ENCODE peak calls at places on chromosomes 12 and 14, in six cellular contexts. M is heart right ventricle, A is heart left ventricle, H is lower lobe of right lung, Z is lung, T is uterus. V is an unnamed sample.

GRCh38 chr12:98456583-98457573 is 58.5 kb upstream of the TMPO start:
- DNase-seq in T (peak), M (peak), H (peak), Z (no peak), A (peak), V (peak)

GRCh38 chr14:25121342-25122129 is 71.6 kb upstream of the STXBP6 start:
- DNase-seq in H (no peak), T (no peak), M (no peak), A (no peak), Z (no peak), V (no peak)

GRCh38 chr12:101608301-101609133 is 13.7 kb downstream of the MYBPC1 start:
- DNase-seq in A (no peak), Z (peak), H (peak), T (no peak), M (no peak), V (no peak)

GRCh38 chr12:63292476-63293228 is 141.7 kb upstream of the AVPR1A start:
- DNase-seq in A (no peak), Z (no peak), H (no peak), M (no peak), T (no peak), V (no peak)

GRCh38 chr14:22289570-22289969 is 299.5 kb downstream of the DAD1 start:
- DNase-seq in Z (no peak), H (no peak), M (no peak), T (no peak), A (no peak), V (no peak)

GRCh38 chr14:60163741-60164140 is 1.5 kb downstream of the DHRS7 start:
- DNase-seq in A (no peak), M (no peak), Z (no peak), H (no peak), T (no peak), V (no peak)

GRCh38 chr12:42590324-42590934 is 883 bp upstream of the PRICKLE1 start:
- DNase-seq in T (peak), Z (no peak), A (peak), M (peak), H (peak), V (no peak)

GRCh38 chr12:67251012-67251411 is 18.1 kb upstream of the CAND1 start:
- DNase-seq in H (no peak), T (no peak), Z (no peak), M (no peak), A (no peak), V (no peak)

GRCh38 chr12:61531195-61531594 is 729.0 kb upstream of the USP15 start:
- DNase-seq in H (no peak), M (no peak), T (no peak), A (no peak), Z (no peak), V (no peak)

GRCh38 chr14:54650331-54651017 is 83.5 kb downstream of the SAMD4A start:
- DNase-seq in M (peak), H (peak), T (peak), A (peak), Z (peak), V (peak)

GRCh38 chr14:75720828-75721227 is 59.8 kb downstream of the TTLL5 start:
- DNase-seq in Z (no peak), M (peak), A (peak), T (peak), H (no peak), V (peak)

GRCh38 chr12:26229910-26230309 is 34.5 kb downstream of the SSPN start:
- DNase-seq in H (no peak), T (no peak), Z (no peak), M (no peak), A (no peak), V (no peak)

GRCh38 chr12:93127582-93128331 is 198.7 kb upstream of the EEA1 start:
- DNase-seq in M (peak), Z (peak), T (peak), H (peak), A (peak), V (peak)

GRCh38 chr12:66050610-66051009 is 79.9 kb downstream of the LLPH start:
- DNase-seq in Z (no peak), M (no peak), T (no peak), H (no peak), A (no peak), V (no peak)

GRCh38 chr12:109567296-109567695 is 6.0 kb downstream of the MMAB start:
- DNase-seq in T (no peak), Z (no peak), H (no peak), M (no peak), A (no peak), V (no peak)

DNA sequence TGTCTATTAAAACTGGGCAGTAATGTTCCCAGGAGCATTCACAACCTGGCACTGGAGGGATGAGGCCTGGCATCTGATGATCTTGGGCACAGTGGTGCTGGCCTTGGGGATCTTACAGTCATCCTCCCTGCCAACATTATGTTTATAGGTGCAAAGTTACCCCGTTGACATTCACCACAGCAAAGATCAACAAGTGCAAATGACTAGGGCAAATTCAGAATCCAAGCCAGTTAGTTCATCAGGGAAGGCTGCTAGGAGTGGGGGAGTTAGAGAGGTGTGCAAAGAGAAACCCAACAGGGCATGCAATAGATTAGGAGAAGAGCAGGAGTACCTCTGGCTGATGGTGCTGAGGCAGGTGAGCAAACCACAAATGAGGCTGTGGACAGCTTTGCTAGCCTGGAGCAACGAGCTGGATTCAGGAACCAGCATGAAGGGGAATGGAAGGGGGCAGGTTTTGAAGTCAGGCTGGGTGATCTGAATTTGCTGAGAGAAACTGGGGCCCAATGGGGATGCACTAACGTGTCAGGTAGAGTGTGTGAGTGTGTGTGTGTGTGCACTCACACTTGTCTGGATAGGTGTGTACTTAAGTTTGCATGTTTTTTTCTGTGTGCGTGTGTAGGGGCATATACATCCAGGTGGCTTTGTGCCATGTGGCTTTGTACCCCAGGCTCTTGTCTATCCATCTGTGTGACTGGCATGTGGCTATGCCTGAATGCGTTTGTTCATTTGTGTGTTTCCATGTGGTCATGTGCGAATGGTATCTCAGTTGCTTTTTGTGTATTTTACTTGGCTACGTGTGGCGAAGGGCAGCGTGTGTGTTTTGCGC is 1.6 kb downstream of the CISTR start:
- DNase-seq in T (no peak), A (no peak), H (no peak), M (no peak), Z (no peak), V (no peak)
- H3K4me3 ChIP-seq in T (no peak), A (peak), H (peak), M (peak), Z (no peak), V (peak)

GRCh38 chr14:96519970-96520369 is 17.8 kb downstream of the PAPOLA start:
- DNase-seq in Z (no peak), M (no peak), H (no peak), A (no peak), T (no peak), V (no peak)
- H3K27ac ChIP-seq in Z (no peak), M (no peak), H (no peak), A (no peak), T (no peak), V (no peak)

DNA sequence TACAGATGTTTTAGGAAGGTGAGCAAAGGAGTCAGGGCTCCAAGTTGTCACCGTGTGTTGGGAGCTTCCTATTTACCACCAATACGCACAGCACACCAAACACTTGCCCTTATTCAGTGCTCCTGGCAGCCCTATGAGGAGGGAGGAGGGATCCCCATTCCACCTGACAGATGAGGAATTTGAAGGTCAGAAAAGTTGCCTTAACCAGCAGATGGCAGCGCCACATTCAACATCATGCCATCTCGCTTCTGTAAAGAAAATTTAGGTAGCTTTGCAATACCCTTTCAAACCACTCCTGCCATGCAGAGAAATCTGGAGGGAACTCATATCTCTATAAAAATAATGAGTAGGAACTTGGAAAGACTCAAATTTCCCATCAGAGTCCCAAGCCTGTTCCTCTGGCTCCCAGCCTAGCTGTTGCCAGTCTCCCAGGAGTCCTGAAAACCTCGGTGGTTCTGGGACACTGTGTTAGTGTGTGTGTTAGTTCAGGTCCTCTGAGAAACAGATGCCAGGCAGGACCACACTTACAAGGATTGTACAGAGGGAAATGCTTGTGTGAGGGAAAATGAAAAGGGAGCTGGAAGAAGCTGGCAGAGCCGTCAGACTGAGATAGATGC is 410.5 kb downstream of the MED13L start:
- DNase-seq in M (no peak), A (no peak), H (no peak), T (no peak), Z (no peak), V (no peak)
- TF ChIP-seq CTCF in M (no peak), A (no peak), H (no peak), T (no peak), Z (no peak), V (no peak)

GRCh38 chr12:31965090-31965489 is 5.9 kb downstream of the RESF1 start:
- DNase-seq in Z (no peak), M (no peak), T (no peak), A (no peak), H (no peak), V (no peak)
- H3K4me3 ChIP-seq in Z (no peak), M (no peak), T (no peak), A (no peak), H (no peak), V (no peak)

GRCh38 chr14:32509632-32510187 is 180.6 kb downstream of the AKAP6 start:
- DNase-seq in Z (peak), T (peak), M (peak), H (no peak), A (peak), V (peak)

GRCh38 chr14:32510815-32511214 is 181.7 kb downstream of the AKAP6 start:
- DNase-seq in Z (no peak), A (no peak), H (no peak), T (no peak), M (no peak), V (no peak)

GRCh38 chr14:32512348-32512747 is 183.2 kb downstream of the AKAP6 start:
- DNase-seq in Z (no peak), H (no peak), A (no peak), T (no peak), M (no peak), V (no peak)

GRCh38 chr14:32508281-32508680 is 179.2 kb downstream of the AKAP6 start:
- DNase-seq in T (no peak), M (no peak), H (no peak), Z (no peak), A (no peak), V (no peak)

DNA sequence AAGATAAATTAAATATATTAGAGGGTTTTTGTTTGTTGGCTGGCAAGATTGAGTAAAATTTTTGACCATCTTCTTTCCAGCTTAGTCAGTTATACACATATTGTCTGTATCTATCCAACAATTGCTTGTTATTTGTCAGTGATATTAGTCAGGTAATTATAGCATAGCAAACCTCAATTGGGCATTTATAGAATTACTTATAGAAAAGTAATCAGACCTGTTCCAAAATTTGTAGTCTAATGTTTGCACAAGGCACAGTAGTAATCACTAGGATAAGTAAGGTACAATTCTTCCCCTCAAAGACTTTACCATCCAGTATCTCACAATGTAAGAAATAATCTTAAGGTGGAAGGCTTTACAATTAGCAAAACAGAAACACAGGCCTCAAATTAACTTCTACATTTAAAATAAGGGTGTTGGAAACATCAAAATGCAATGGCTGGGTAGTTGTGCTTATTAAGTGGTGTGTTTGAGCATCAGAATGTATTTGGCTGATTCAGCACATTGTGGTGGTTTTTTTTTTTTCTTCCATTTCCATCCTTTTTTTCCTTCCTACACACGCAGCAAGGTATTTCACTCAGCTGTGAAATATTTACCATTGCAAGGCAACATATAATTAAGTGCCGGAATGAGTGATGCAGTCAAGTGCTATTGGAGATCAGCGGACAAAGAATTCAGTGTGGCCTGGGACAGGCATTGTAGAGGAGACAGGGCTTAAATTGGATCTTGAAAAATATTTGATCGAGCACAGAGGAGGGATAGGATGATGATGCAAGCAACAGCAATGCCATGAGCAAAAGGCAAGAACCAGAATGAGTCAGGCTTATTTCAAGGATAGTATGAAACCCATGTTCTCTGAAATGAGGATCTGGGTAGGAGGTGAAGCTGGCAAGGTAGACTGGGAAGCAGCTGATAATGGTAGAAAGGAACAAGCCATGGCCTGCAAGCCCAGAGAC is 178.2 kb downstream of the AKAP6 start:
- DNase-seq in H (no peak), Z (no peak), M (no peak), A (no peak), T (no peak), V (no peak)
- H3K27ac ChIP-seq in H (no peak), Z (no peak), M (peak), A (peak), T (no peak), V (peak)

GRCh38 chr14:69317392-69317755 is 57.4 kb downstream of the GALNT16 start:
- DNase-seq in T (no peak), H (no peak), M (no peak), Z (no peak), A (no peak), V (no peak)

GRCh38 chr14:69318901-69319475 is 59.0 kb downstream of the GALNT16 start:
- DNase-seq in A (peak), T (no peak), H (no peak), M (no peak), Z (no peak), V (no peak)

GRCh38 chr14:69317780-69318179 is 57.8 kb downstream of the GALNT16 start:
- DNase-seq in T (peak), M (no peak), Z (no peak), A (peak), H (peak), V (peak)

GRCh38 chr14:69316449-69317391 is 56.8 kb downstream of the GALNT16 start:
- DNase-seq in M (peak), H (peak), T (peak), A (peak), Z (peak), V (peak)

DNA sequence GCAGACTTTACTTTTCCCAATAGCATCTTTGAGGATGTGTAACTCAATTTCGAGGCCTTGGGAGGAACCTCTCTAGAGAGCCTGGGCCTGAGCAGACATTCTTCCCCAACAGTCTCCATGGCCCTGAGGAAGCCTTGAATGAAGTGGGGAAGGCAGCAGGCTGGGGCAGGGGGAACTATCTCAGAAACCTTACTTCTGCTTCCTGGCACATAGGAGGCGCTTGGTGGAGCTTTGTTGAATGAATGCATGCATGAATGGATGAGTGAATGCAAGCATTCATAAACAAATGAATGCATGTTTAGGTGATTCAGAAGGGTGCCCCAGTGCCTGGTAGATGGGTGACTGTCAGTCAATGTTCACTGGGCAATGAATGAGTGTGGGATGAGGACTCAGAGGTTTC is 58.3 kb downstream of the GALNT16 start:
- DNase-seq in A (no peak), T (no peak), H (no peak), Z (no peak), M (no peak), V (no peak)
- TF ChIP-seq CTCF in A (no peak), T (no peak), H (no peak), Z (no peak), M (no peak), V (no peak)

GRCh38 chr12:12582193-12582881 is 19.7 kb upstream of the DUSP16 start:
- DNase-seq in Z (no peak), T (no peak), H (no peak), A (no peak), M (no peak), V (no peak)
- H3K4me3 ChIP-seq in Z (no peak), T (no peak), H (no peak), A (no peak), M (no peak), V (no peak)

V was measured in coronary artery.